ENCODE peak calls at places on chromosomes 16 and 17, in ten cellular contexts. C is NCI-H1930, S is NCI-H2081, R is GM03348, E is EH, T is iPS-NIHi11, I is myocyte, F is right lobe of liver, W is A549, Y is neural crest cell. D is an unnamed sample.

GRCh38 chr17:68759343-68760140 is 158.4 kb upstream of the FAM20A start:
- DNase-seq in C (peak; percentile 77), S (peak; percentile 88), R (peak; percentile 91), E (peak; percentile 92), T (peak; percentile 85), I (peak; percentile 96), F (peak; percentile 88), W (peak; percentile 95), Y (peak; percentile 79), D (peak; percentile 83)

GRCh38 chr17:15952048-15952532 is 7.2 kb downstream of the ADORA2B start:
- DNase-seq in C (no peak), S (no peak), R (no peak), E (no peak), T (no peak), I (no peak), F (no peak), W (no peak), Y (no peak), D (no peak)

GRCh38 chr17:49783051-49783715 is 5.3 kb upstream of the KAT7 start:
- DNase-seq in C (no peak), S (peak; percentile 0), R (no peak), E (no peak), T (no peak), I (peak; percentile 53), F (no peak), W (no peak), Y (no peak), D (no peak)

GRCh38 chr17:246226-246625 is 64.8 kb upstream of the DOC2B start:
- DNase-seq in C (no peak), S (no peak), R (no peak), E (no peak), T (no peak), I (no peak), F (no peak), W (no peak), Y (no peak), D (no peak)

GRCh38 chr16:89084411-89084810 is 9.2 kb upstream of the ACSF3 start:
- DNase-seq in C (no peak), S (no peak), R (no peak), E (no peak), T (no peak), I (peak; percentile 31), F (no peak), W (no peak), Y (no peak), D (no peak)

GRCh38 chr17:42378597-42379594 is 9.3 kb downstream of the STAT3 start:
- DNase-seq in C (no peak), S (no peak), R (no peak), E (peak; percentile 52), T (no peak), I (no peak), F (no peak), W (no peak), Y (no peak), D (no peak)

GRCh38 chr16:80938035-80938927 is 68.4 kb downstream of the CMC2 start:
- DNase-seq in C (no peak), S (no peak), R (peak; percentile 86), E (peak; percentile 99), T (peak; percentile 59), I (peak; percentile 60), F (no peak), W (peak; percentile 50), Y (no peak), D (no peak)

GRCh38 chr16:58502217-58502921 is 2.4 kb downstream of the NDRG4 start:
- DNase-seq in C (no peak), S (no peak), R (no peak), E (no peak), T (no peak), I (no peak), F (no peak), W (no peak), Y (no peak), D (no peak)

GRCh38 chr16:48556913-48557351 is 53.0 kb downstream of the N4BP1 start:
- DNase-seq in C (no peak), S (no peak), R (peak; percentile 38), E (peak; percentile 71), T (no peak), I (peak; percentile 50), F (no peak), W (no peak), Y (no peak), D (no peak)

GRCh38 chr16:83134638-83135037 is 507.9 kb downstream of the CDH13 start:
- DNase-seq in C (no peak), S (no peak), R (no peak), E (no peak), T (no peak), I (no peak), F (no peak), W (no peak), Y (no peak), D (no peak)

GRCh38 chr16:3112058-3112880 is at the start of gene ZNF205:
- DNase-seq in C (peak; percentile 87), S (peak; percentile 81), R (peak; percentile 92), E (peak; percentile 71), T (peak; percentile 90), I (peak; percentile 91), F (peak; percentile 76), W (peak; percentile 85), Y (peak; percentile 72), D (peak; percentile 80)

GRCh38 chr17:47959825-47960655 is 2.4 kb upstream of the PRR15L start:
- DNase-seq in C (no peak), S (peak; percentile 96), R (no peak), E (no peak), T (no peak), I (no peak), F (no peak), W (no peak), Y (no peak), D (no peak)

GRCh38 chr17:36593651-36594316 is 2.1 kb downstream of the DHRS11 start:
- DNase-seq in C (no peak), S (no peak), R (no peak), E (no peak), T (peak; percentile 11), I (peak; percentile 59), F (no peak), W (no peak), Y (no peak), D (peak; percentile 10)

GRCh38 chr17:81960130-81960958 is 643 bp downstream of the NOTUM start:
- DNase-seq in C (no peak), S (no peak), R (no peak), E (no peak), T (peak; percentile 35), I (no peak), F (peak; percentile 78), W (peak; percentile 53), Y (no peak), D (no peak)

GRCh38 chr17:14459955-14460354 is 159.1 kb downstream of the HS3ST3B1 start:
- DNase-seq in C (no peak), S (no peak), R (no peak), E (no peak), T (no peak), I (no peak), F (no peak), W (no peak), Y (no peak), D (no peak)

GRCh38 chr16:84143784-84144199 is 1.2 kb downstream of the HSDL1 start:
- DNase-seq in C (no peak), S (no peak), R (no peak), E (no peak), T (no peak), I (no peak), F (no peak), W (no peak), Y (no peak), D (no peak)

GRCh38 chr17:8073627-8074485 is 13.7 kb downstream of the ALOX12B start:
- DNase-seq in C (peak; percentile 74), S (peak; percentile 54), R (peak; percentile 87), E (peak; percentile 62), T (peak; percentile 90), I (peak; percentile 52), F (peak; percentile 80), W (peak; percentile 84), Y (peak; percentile 79), D (no peak)

GRCh38 chr17:1462164-1463112 is 6.4 kb upstream of the CRK start:
- DNase-seq in C (no peak), S (no peak), R (no peak), E (no peak), T (no peak), I (no peak), F (peak; percentile 39), W (no peak), Y (no peak), D (no peak)

GRCh38 chr16:1821861-1822611 is 4.6 kb downstream of the HAGH start:
- DNase-seq in C (no peak), S (no peak), R (no peak), E (no peak), T (no peak), I (no peak), F (no peak), W (no peak), Y (no peak), D (no peak)

GRCh38 chr17:1563786-1564613 is 1.4 kb upstream of the PITPNA start:
- DNase-seq in C (no peak), S (no peak), R (no peak), E (no peak), T (no peak), I (no peak), F (no peak), W (peak; percentile 39), Y (no peak), D (no peak)